ENCODE peak calls at places on chromosome 5, in eight cellular contexts. One of them, this sample, is unnamed. For H3K4me1, the result is how much of the 10 kb centered on the place peaks cover.

GRCh38 chr5:17436766-17437221 is 61.2 kb upstream of the TAF11L2 start:
- DNase-seq in CD4-positive, CD25-positive, alpha-beta regulatory T cell: no peak
- DNase-seq in ovary: no peak
- DNase-seq in thoracic aorta: no peak
- DNase-seq in right cardiac atrium: no peak
- DNase-seq in CD8-positive, alpha-beta memory T cell: no peak
- DNase-seq in stomach: no peak
- DNase-seq in aorta: no peak
- DNase-seq in this sample: no peak

GRCh38 chr5:61205013-61205412 is 42.7 kb upstream of the SMIM15 start:
- DNase-seq in ovary: no peak
- DNase-seq in right cardiac atrium: no peak
- DNase-seq in CD8-positive, alpha-beta memory T cell: no peak
- DNase-seq in aorta: no peak
- DNase-seq in CD4-positive, CD25-positive, alpha-beta regulatory T cell: no peak
- DNase-seq in stomach: no peak
- DNase-seq in thoracic aorta: no peak
- DNase-seq in this sample: no peak

GRCh38 chr5:1013238-1013947 is 4.8 kb downstream of the NKD2 start:
- DNase-seq in aorta: peak
- DNase-seq in CD8-positive, alpha-beta memory T cell: no peak
- DNase-seq in right cardiac atrium: peak
- DNase-seq in stomach: no peak
- DNase-seq in thoracic aorta: no peak
- DNase-seq in CD4-positive, CD25-positive, alpha-beta regulatory T cell: no peak
- DNase-seq in ovary: peak
- DNase-seq in this sample: no peak

GRCh38 chr5:177509361-177509951 is at the start of gene DOK3:
- DNase-seq in right cardiac atrium: peak
- DNase-seq in CD4-positive, CD25-positive, alpha-beta regulatory T cell: no peak
- DNase-seq in aorta: no peak
- DNase-seq in thoracic aorta: no peak
- DNase-seq in stomach: peak
- DNase-seq in ovary: no peak
- DNase-seq in CD8-positive, alpha-beta memory T cell: no peak
- DNase-seq in this sample: peak

GRCh38 chr5:52738095-52738506 is 49.6 kb upstream of the ITGA1 start:
- DNase-seq in CD8-positive, alpha-beta memory T cell: no peak
- DNase-seq in CD4-positive, CD25-positive, alpha-beta regulatory T cell: no peak
- DNase-seq in right cardiac atrium: no peak
- DNase-seq in thoracic aorta: no peak
- DNase-seq in aorta: no peak
- DNase-seq in stomach: no peak
- DNase-seq in ovary: no peak
- DNase-seq in this sample: no peak

GRCh38 chr5:97400537-97400936 is 217.5 kb upstream of the RIOK2 start:
- DNase-seq in aorta: no peak
- DNase-seq in right cardiac atrium: no peak
- DNase-seq in thoracic aorta: no peak
- DNase-seq in CD8-positive, alpha-beta memory T cell: no peak
- DNase-seq in ovary: no peak
- DNase-seq in stomach: no peak
- DNase-seq in CD4-positive, CD25-positive, alpha-beta regulatory T cell: no peak
- DNase-seq in this sample: no peak

GRCh38 chr5:160315968-160316367 is 3.6 kb upstream of the CCNJL start:
- DNase-seq in stomach: peak
- DNase-seq in thoracic aorta: no peak
- DNase-seq in CD8-positive, alpha-beta memory T cell: no peak
- DNase-seq in aorta: no peak
- DNase-seq in ovary: no peak
- DNase-seq in right cardiac atrium: no peak
- DNase-seq in CD4-positive, CD25-positive, alpha-beta regulatory T cell: no peak
- DNase-seq in this sample: no peak

GRCh38 chr5:79771387-79771786 is 81.8 kb downstream of the CMYA5 start:
- DNase-seq in stomach: no peak
- DNase-seq in thoracic aorta: no peak
- DNase-seq in aorta: no peak
- DNase-seq in CD4-positive, CD25-positive, alpha-beta regulatory T cell: no peak
- DNase-seq in CD8-positive, alpha-beta memory T cell: no peak
- DNase-seq in right cardiac atrium: no peak
- DNase-seq in ovary: no peak
- DNase-seq in this sample: no peak

GRCh38 chr5:68215888-68216736 is 556 bp downstream of the PIK3R1 start:
- DNase-seq in right cardiac atrium: peak
- DNase-seq in stomach: peak
- DNase-seq in thoracic aorta: peak
- DNase-seq in CD8-positive, alpha-beta memory T cell: no peak
- DNase-seq in CD4-positive, CD25-positive, alpha-beta regulatory T cell: peak
- DNase-seq in aorta: peak
- DNase-seq in ovary: no peak
- DNase-seq in this sample: peak

GRCh38 chr5:143887302-143887638 is 75.3 kb downstream of the HMHB1 start:
- DNase-seq in thoracic aorta: peak
- DNase-seq in stomach: no peak
- DNase-seq in CD4-positive, CD25-positive, alpha-beta regulatory T cell: no peak
- DNase-seq in ovary: peak
- DNase-seq in aorta: peak
- DNase-seq in CD8-positive, alpha-beta memory T cell: no peak
- DNase-seq in right cardiac atrium: peak
- DNase-seq in this sample: no peak

GRCh38 chr5:112634166-112634565 is 103.5 kb upstream of the APC start:
- DNase-seq in CD4-positive, CD25-positive, alpha-beta regulatory T cell: no peak
- DNase-seq in right cardiac atrium: no peak
- DNase-seq in ovary: no peak
- DNase-seq in stomach: no peak
- DNase-seq in CD8-positive, alpha-beta memory T cell: no peak
- DNase-seq in aorta: no peak
- DNase-seq in thoracic aorta: no peak
- DNase-seq in this sample: no peak

GRCh38 chr5:173236531-173237501 is 1.8 kb upstream of the NKX2-5 start:
- DNase-seq in stomach: no peak
- DNase-seq in ovary: no peak
- DNase-seq in CD4-positive, CD25-positive, alpha-beta regulatory T cell: no peak
- DNase-seq in CD8-positive, alpha-beta memory T cell: no peak
- DNase-seq in thoracic aorta: no peak
- DNase-seq in aorta: peak
- DNase-seq in right cardiac atrium: peak
- DNase-seq in this sample: no peak

GRCh38 chr5:67660149-67660548 is 463.6 kb upstream of the CD180 start:
- DNase-seq in thoracic aorta: no peak
- DNase-seq in CD4-positive, CD25-positive, alpha-beta regulatory T cell: no peak
- DNase-seq in CD8-positive, alpha-beta memory T cell: no peak
- DNase-seq in ovary: no peak
- DNase-seq in right cardiac atrium: no peak
- DNase-seq in aorta: no peak
- DNase-seq in stomach: no peak
- DNase-seq in this sample: no peak

GRCh38 chr5:141780240-141780951 is 97.8 kb downstream of the PCDH1 start:
- DNase-seq in thoracic aorta: no peak
- DNase-seq in CD8-positive, alpha-beta memory T cell: no peak
- DNase-seq in right cardiac atrium: no peak
- DNase-seq in stomach: no peak
- DNase-seq in CD4-positive, CD25-positive, alpha-beta regulatory T cell: no peak
- DNase-seq in ovary: no peak
- DNase-seq in aorta: no peak
- DNase-seq in this sample: no peak

GRCh38 chr5:17794201-17794600 is 159.9 kb downstream of the TAF11L14 start:
- DNase-seq in CD8-positive, alpha-beta memory T cell: no peak
- DNase-seq in ovary: no peak
- DNase-seq in stomach: no peak
- DNase-seq in thoracic aorta: no peak
- DNase-seq in aorta: no peak
- DNase-seq in right cardiac atrium: no peak
- DNase-seq in CD4-positive, CD25-positive, alpha-beta regulatory T cell: no peak
- DNase-seq in this sample: no peak

GRCh38 chr5:181088289-181088688 is 42.7 kb downstream of the OR2V1 start:
- DNase-seq in thoracic aorta: no peak
- DNase-seq in ovary: no peak
- DNase-seq in stomach: no peak
- DNase-seq in CD4-positive, CD25-positive, alpha-beta regulatory T cell: no peak
- DNase-seq in CD8-positive, alpha-beta memory T cell: no peak
- DNase-seq in right cardiac atrium: no peak
- DNase-seq in aorta: no peak
- DNase-seq in this sample: no peak

GRCh38 chr5:130773813-130774212 is 391.2 kb downstream of the HINT1 start:
- DNase-seq in CD4-positive, CD25-positive, alpha-beta regulatory T cell: no peak
- DNase-seq in ovary: no peak
- DNase-seq in stomach: no peak
- DNase-seq in right cardiac atrium: no peak
- DNase-seq in aorta: no peak
- DNase-seq in CD8-positive, alpha-beta memory T cell: no peak
- DNase-seq in thoracic aorta: no peak
- DNase-seq in this sample: no peak

GRCh38 chr5:145340099-145340498 is 495.0 kb downstream of the PRELID2 start:
- DNase-seq in right cardiac atrium: no peak
- DNase-seq in ovary: no peak
- DNase-seq in aorta: no peak
- DNase-seq in stomach: no peak
- DNase-seq in CD4-positive, CD25-positive, alpha-beta regulatory T cell: no peak
- DNase-seq in thoracic aorta: no peak
- DNase-seq in CD8-positive, alpha-beta memory T cell: no peak
- DNase-seq in this sample: no peak

GRCh38 chr5:35736280-35736679 is 118.6 kb downstream of the SPEF2 start:
- DNase-seq in thoracic aorta: no peak
- DNase-seq in right cardiac atrium: no peak
- DNase-seq in CD4-positive, CD25-positive, alpha-beta regulatory T cell: no peak
- DNase-seq in CD8-positive, alpha-beta memory T cell: no peak
- DNase-seq in ovary: no peak
- DNase-seq in stomach: no peak
- DNase-seq in aorta: no peak
- DNase-seq in this sample: no peak

GRCh38 chr5:143648696-143649095 is 163.3 kb upstream of the HMHB1 start:
- DNase-seq in right cardiac atrium: no peak
- DNase-seq in aorta: no peak
- DNase-seq in stomach: no peak
- DNase-seq in CD4-positive, CD25-positive, alpha-beta regulatory T cell: no peak
- DNase-seq in ovary: no peak
- DNase-seq in thoracic aorta: no peak
- DNase-seq in CD8-positive, alpha-beta memory T cell: no peak
- DNase-seq in this sample: no peak

GRCh38 chr5:106451998-106452397 is 1218.7 kb downstream of the EFNA5 start:
- DNase-seq in thoracic aorta: no peak
- DNase-seq in CD4-positive, CD25-positive, alpha-beta regulatory T cell: no peak
- DNase-seq in right cardiac atrium: no peak
- DNase-seq in aorta: no peak
- DNase-seq in CD8-positive, alpha-beta memory T cell: no peak
- DNase-seq in stomach: no peak
- DNase-seq in ovary: no peak
- DNase-seq in this sample: no peak
- H3K4me1 ChIP-seq in thoracic aorta: under half
- H3K4me1 ChIP-seq in CD4-positive, CD25-positive, alpha-beta regulatory T cell: under half
- H3K4me1 ChIP-seq in right cardiac atrium: under half
- H3K4me1 ChIP-seq in aorta: under half
- H3K4me1 ChIP-seq in CD8-positive, alpha-beta memory T cell: under half
- H3K4me1 ChIP-seq in stomach: under half
- H3K4me1 ChIP-seq in ovary: under half
- H3K4me1 ChIP-seq in this sample: under half

GRCh38 chr5:168327019-168327421 is 35.6 kb downstream of the WWC1 start:
- DNase-seq in stomach: no peak
- DNase-seq in aorta: no peak
- DNase-seq in CD4-positive, CD25-positive, alpha-beta regulatory T cell: no peak
- DNase-seq in ovary: no peak
- DNase-seq in thoracic aorta: no peak
- DNase-seq in CD8-positive, alpha-beta memory T cell: no peak
- DNase-seq in right cardiac atrium: no peak
- DNase-seq in this sample: no peak

GRCh38 chr5:168328804-168329203 is 37.4 kb downstream of the WWC1 start:
- DNase-seq in stomach: peak
- DNase-seq in CD4-positive, CD25-positive, alpha-beta regulatory T cell: no peak
- DNase-seq in thoracic aorta: no peak
- DNase-seq in CD8-positive, alpha-beta memory T cell: no peak
- DNase-seq in right cardiac atrium: no peak
- DNase-seq in aorta: no peak
- DNase-seq in ovary: no peak
- DNase-seq in this sample: peak

GRCh38 chr5:168327451-168327850 is 36.0 kb downstream of the WWC1 start:
- DNase-seq in CD8-positive, alpha-beta memory T cell: no peak
- DNase-seq in right cardiac atrium: no peak
- DNase-seq in thoracic aorta: no peak
- DNase-seq in ovary: no peak
- DNase-seq in CD4-positive, CD25-positive, alpha-beta regulatory T cell: no peak
- DNase-seq in stomach: no peak
- DNase-seq in aorta: no peak
- DNase-seq in this sample: no peak

GRCh38 chr5:168329302-168329701 is 37.9 kb downstream of the WWC1 start:
- DNase-seq in stomach: no peak
- DNase-seq in thoracic aorta: no peak
- DNase-seq in ovary: no peak
- DNase-seq in aorta: no peak
- DNase-seq in CD8-positive, alpha-beta memory T cell: no peak
- DNase-seq in CD4-positive, CD25-positive, alpha-beta regulatory T cell: no peak
- DNase-seq in right cardiac atrium: no peak
- DNase-seq in this sample: no peak

GRCh38 chr5:168327994-168328393 is 36.5 kb downstream of the WWC1 start:
- DNase-seq in aorta: no peak
- DNase-seq in thoracic aorta: no peak
- DNase-seq in CD8-positive, alpha-beta memory T cell: no peak
- DNase-seq in right cardiac atrium: no peak
- DNase-seq in ovary: no peak
- DNase-seq in CD4-positive, CD25-positive, alpha-beta regulatory T cell: no peak
- DNase-seq in stomach: no peak
- DNase-seq in this sample: no peak
- H3K4me1 ChIP-seq in aorta: under half
- H3K4me1 ChIP-seq in thoracic aorta: under half
- H3K4me1 ChIP-seq in CD8-positive, alpha-beta memory T cell: under half
- H3K4me1 ChIP-seq in right cardiac atrium: under half
- H3K4me1 ChIP-seq in ovary: under half
- H3K4me1 ChIP-seq in CD4-positive, CD25-positive, alpha-beta regulatory T cell: under half
- H3K4me1 ChIP-seq in stomach: half or more
- H3K4me1 ChIP-seq in this sample: under half

GRCh38 chr5:6725448-6725847 is 12.2 kb downstream of the TENT4A start:
- DNase-seq in thoracic aorta: no peak
- DNase-seq in stomach: no peak
- DNase-seq in CD4-positive, CD25-positive, alpha-beta regulatory T cell: no peak
- DNase-seq in aorta: no peak
- DNase-seq in ovary: no peak
- DNase-seq in CD8-positive, alpha-beta memory T cell: no peak
- DNase-seq in right cardiac atrium: no peak
- DNase-seq in this sample: no peak
- H3K4me1 ChIP-seq in thoracic aorta: under half
- H3K4me1 ChIP-seq in stomach: half or more
- H3K4me1 ChIP-seq in CD4-positive, CD25-positive, alpha-beta regulatory T cell: half or more
- H3K4me1 ChIP-seq in aorta: under half
- H3K4me1 ChIP-seq in ovary: under half
- H3K4me1 ChIP-seq in CD8-positive, alpha-beta memory T cell: half or more
- H3K4me1 ChIP-seq in right cardiac atrium: under half
- H3K4me1 ChIP-seq in this sample: under half

DNA sequence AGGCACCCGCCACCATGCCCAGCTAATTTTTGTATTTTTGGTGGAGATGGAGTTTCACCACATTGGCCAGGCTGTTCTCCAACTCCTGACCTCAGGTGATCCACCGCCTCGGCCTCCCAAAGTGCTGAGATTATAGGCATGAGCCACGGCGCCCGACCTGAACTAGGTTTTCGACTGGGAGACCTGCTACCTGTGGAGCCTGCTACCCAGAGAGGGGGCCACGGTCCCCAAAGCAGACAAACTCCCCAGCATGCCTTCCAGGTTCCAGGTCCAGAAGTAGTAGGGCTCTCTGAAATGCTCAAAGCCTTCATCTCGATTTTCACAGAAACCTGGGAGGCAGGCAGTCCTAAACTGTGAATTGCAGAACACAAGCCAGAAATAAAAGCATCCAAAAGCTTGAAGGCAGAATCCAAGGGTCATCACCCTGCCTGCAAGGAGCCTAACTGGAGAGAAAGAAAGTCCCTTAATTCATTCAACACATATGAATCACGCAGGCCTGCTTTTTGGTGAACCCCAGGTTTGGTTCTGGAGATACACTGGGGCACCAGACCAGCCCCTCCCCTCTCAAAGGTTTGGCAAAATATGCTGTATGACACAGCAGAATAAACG is 4.6 kb upstream of the IRF1 start:
- DNase-seq in thoracic aorta: no peak
- DNase-seq in stomach: peak
- DNase-seq in CD8-positive, alpha-beta memory T cell: no peak
- DNase-seq in CD4-positive, CD25-positive, alpha-beta regulatory T cell: no peak
- DNase-seq in aorta: no peak
- DNase-seq in right cardiac atrium: no peak
- DNase-seq in ovary: peak
- DNase-seq in this sample: peak
- H3K4me1 ChIP-seq in thoracic aorta: under half
- H3K4me1 ChIP-seq in stomach: half or more
- H3K4me1 ChIP-seq in CD8-positive, alpha-beta memory T cell: half or more
- H3K4me1 ChIP-seq in CD4-positive, CD25-positive, alpha-beta regulatory T cell: half or more
- H3K4me1 ChIP-seq in aorta: under half
- H3K4me1 ChIP-seq in right cardiac atrium: under half
- H3K4me1 ChIP-seq in ovary: under half
- H3K4me1 ChIP-seq in this sample: half or more